ENCODE peak calls at places on chromosomes 1 and 21, in four cellular contexts. One of them, this sample, is unnamed.

GRCh38 chr1:209565759-209566678 is 17.5 kb upstream of the CAMK1G start:
- DNase-seq in GM12878: no peak
- DNase-seq in H1: peak
- DNase-seq in K562: peak
- DNase-seq in this sample: peak

GRCh38 chr1:22157359-22157966 is 14.6 kb upstream of the WNT4 start:
- DNase-seq in H1: no peak
- DNase-seq in GM12878: no peak
- DNase-seq in K562: no peak
- DNase-seq in this sample: no peak

GRCh38 chr21:15278279-15278678 is 213.5 kb upstream of the NRIP1 start:
- DNase-seq in GM12878: no peak
- DNase-seq in H1: no peak
- DNase-seq in K562: no peak
- DNase-seq in this sample: no peak

GRCh38 chr1:11013160-11013531 is 692 bp downstream of the TARDBP start:
- DNase-seq in H1: no peak
- DNase-seq in K562: no peak
- DNase-seq in GM12878: no peak
- DNase-seq in this sample: peak

GRCh38 chr1:108199231-108199657 is 899 bp downstream of the SLC25A24 start:
- DNase-seq in GM12878: no peak
- DNase-seq in K562: peak
- DNase-seq in H1: no peak
- DNase-seq in this sample: peak

GRCh38 chr1:86868477-86868876 is 45.4 kb downstream of the SELENOF start:
- DNase-seq in H1: no peak
- DNase-seq in GM12878: no peak
- DNase-seq in K562: no peak
- DNase-seq in this sample: no peak

GRCh38 chr1:20160034-20160433 is 20.9 kb downstream of the PLA2G2F start:
- DNase-seq in GM12878: no peak
- DNase-seq in K562: no peak
- DNase-seq in H1: no peak
- DNase-seq in this sample: no peak

GRCh38 chr1:205304046-205304694 is 17.4 kb downstream of the NUAK2 start:
- DNase-seq in K562: no peak
- DNase-seq in GM12878: no peak
- DNase-seq in H1: no peak
- DNase-seq in this sample: no peak

GRCh38 chr1:48203287-48203900 is 19.1 kb upstream of the SLC5A9 start:
- DNase-seq in K562: peak
- DNase-seq in GM12878: no peak
- DNase-seq in H1: no peak
- DNase-seq in this sample: peak

GRCh38 chr1:162404550-162405160 is 7.3 kb downstream of the SH2D1B start:
- DNase-seq in GM12878: no peak
- DNase-seq in K562: no peak
- DNase-seq in H1: no peak
- DNase-seq in this sample: no peak

GRCh38 chr1:212727386-212728181 is 27.9 kb upstream of the BATF3 start:
- DNase-seq in GM12878: no peak
- DNase-seq in H1: no peak
- DNase-seq in K562: no peak
- DNase-seq in this sample: no peak

GRCh38 chr1:89884718-89885596 is 64.1 kb downstream of the LRRC8D start:
- DNase-seq in H1: no peak
- DNase-seq in GM12878: no peak
- DNase-seq in K562: no peak
- DNase-seq in this sample: no peak

GRCh38 chr1:176051402-176051801 is 155.7 kb downstream of the COP1 start:
- DNase-seq in GM12878: no peak
- DNase-seq in K562: no peak
- DNase-seq in H1: no peak
- DNase-seq in this sample: no peak

GRCh38 chr1:11473635-11474034 is 5.3 kb upstream of the DISP3 start:
- DNase-seq in K562: peak
- DNase-seq in H1: no peak
- DNase-seq in GM12878: no peak
- DNase-seq in this sample: peak

GRCh38 chr21:34874689-34875513 is 174.2 kb downstream of the RUNX1 start:
- DNase-seq in H1: no peak
- DNase-seq in K562: no peak
- DNase-seq in GM12878: no peak
- DNase-seq in this sample: no peak

GRCh38 chr1:12597792-12598191 is 20.2 kb downstream of the DHRS3 start:
- DNase-seq in GM12878: no peak
- DNase-seq in K562: no peak
- DNase-seq in H1: no peak
- DNase-seq in this sample: no peak

GRCh38 chr1:64898107-64898861 is 68.1 kb downstream of the JAK1 start:
- DNase-seq in H1: no peak
- DNase-seq in GM12878: no peak
- DNase-seq in K562: peak
- DNase-seq in this sample: peak

GRCh38 chr1:36871146-36871971 is 163.0 kb downstream of the GRIK3 start:
- DNase-seq in K562: no peak
- DNase-seq in GM12878: no peak
- DNase-seq in H1: no peak
- DNase-seq in this sample: no peak

GRCh38 chr1:32878183-32878582 is 7.5 kb upstream of the FNDC5 start:
- DNase-seq in K562: no peak
- DNase-seq in H1: no peak
- DNase-seq in GM12878: no peak
- DNase-seq in this sample: no peak

GRCh38 chr21:37005548-37006242 is 807 bp upstream of the RIPPLY3 start:
- DNase-seq in K562: no peak
- DNase-seq in H1: no peak
- DNase-seq in GM12878: no peak
- DNase-seq in this sample: no peak

GRCh38 chr1:35298464-35298863 is 30.0 kb downstream of the ZMYM4 start:
- DNase-seq in H1: no peak
- DNase-seq in K562: no peak
- DNase-seq in GM12878: peak
- DNase-seq in this sample: peak

GRCh38 chr1:47507921-47508894 is 70.4 kb downstream of the FOXD2 start:
- DNase-seq in H1: no peak
- DNase-seq in GM12878: no peak
- DNase-seq in K562: peak
- DNase-seq in this sample: peak

GRCh38 chr21:36065497-36066036 is 4.3 kb upstream of the CBR1 start:
- DNase-seq in GM12878: no peak
- DNase-seq in K562: no peak
- DNase-seq in H1: no peak
- DNase-seq in this sample: peak

GRCh38 chr1:206935491-206936067 is 10.7 kb downstream of the PIGR start:
- DNase-seq in K562: peak
- DNase-seq in GM12878: no peak
- DNase-seq in H1: peak
- DNase-seq in this sample: peak

GRCh38 chr1:6634278-6635052 is 9.8 kb downstream of the THAP3 start:
- DNase-seq in K562: peak
- DNase-seq in H1: no peak
- DNase-seq in GM12878: no peak
- DNase-seq in this sample: peak

GRCh38 chr1:53888716-53889115 is 881 bp downstream of the YIPF1 start:
- DNase-seq in H1: no peak
- DNase-seq in K562: no peak
- DNase-seq in GM12878: no peak
- DNase-seq in this sample: no peak

GRCh38 chr1:20603473-20604464 is 14.9 kb downstream of the CDA start:
- DNase-seq in H1: no peak
- DNase-seq in GM12878: no peak
- DNase-seq in K562: peak
- DNase-seq in this sample: peak

GRCh38 chr1:51344602-51345299 is 14.4 kb upstream of the TTC39A start:
- DNase-seq in GM12878: no peak
- DNase-seq in K562: peak
- DNase-seq in H1: no peak
- DNase-seq in this sample: no peak

GRCh38 chr1:45870500-45870899 is 67.1 kb downstream of the MAST2 start:
- DNase-seq in K562: no peak
- DNase-seq in H1: no peak
- DNase-seq in GM12878: no peak
- DNase-seq in this sample: no peak
- TF ChIP-seq CBX5 in K562: no peak
- TF ChIP-seq CBX5 in H1: no peak
- TF ChIP-seq CBX5 in GM12878: no peak
- TF ChIP-seq CBX5 in this sample: no peak

DNA sequence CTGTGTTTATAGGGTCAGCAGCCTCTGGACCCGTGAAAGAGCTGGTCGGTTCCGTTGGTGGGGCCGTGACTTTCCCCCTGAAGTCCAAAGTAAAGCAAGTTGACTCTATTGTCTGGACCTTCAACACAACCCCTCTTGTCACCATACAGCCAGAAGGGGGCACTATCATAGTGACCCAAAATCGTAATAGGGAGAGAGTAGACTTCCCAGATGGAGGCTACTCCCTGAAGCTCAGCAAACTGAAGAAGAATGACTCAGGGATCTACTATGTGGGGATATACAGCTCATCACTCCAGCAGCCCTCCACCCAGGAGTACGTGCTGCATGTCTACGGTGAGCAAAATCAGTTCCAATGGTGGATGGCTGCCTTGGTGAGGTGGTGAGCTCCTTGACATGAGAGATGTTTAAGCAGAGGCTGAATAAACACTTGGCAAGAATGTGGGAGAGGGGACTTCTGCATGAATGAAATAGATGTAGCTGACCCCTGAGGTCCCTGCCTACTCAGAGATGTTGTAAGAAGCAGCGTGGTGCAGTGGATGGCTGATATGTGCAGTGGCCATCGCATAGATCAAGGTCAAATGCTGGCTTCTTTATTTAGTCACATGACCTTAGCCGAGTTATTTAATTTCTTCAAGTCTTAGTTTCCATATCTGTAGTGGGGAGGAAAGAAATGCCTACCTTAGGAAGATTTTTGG is 9.3 kb downstream of the SLAMF7 start:
- DNase-seq in K562: peak
- DNase-seq in H1: no peak
- DNase-seq in GM12878: no peak
- DNase-seq in this sample: no peak
- TF ChIP-seq YY1 in K562: no peak
- TF ChIP-seq YY1 in H1: no peak
- TF ChIP-seq YY1 in GM12878: no peak
- TF ChIP-seq YY1 in this sample: no peak

DNA sequence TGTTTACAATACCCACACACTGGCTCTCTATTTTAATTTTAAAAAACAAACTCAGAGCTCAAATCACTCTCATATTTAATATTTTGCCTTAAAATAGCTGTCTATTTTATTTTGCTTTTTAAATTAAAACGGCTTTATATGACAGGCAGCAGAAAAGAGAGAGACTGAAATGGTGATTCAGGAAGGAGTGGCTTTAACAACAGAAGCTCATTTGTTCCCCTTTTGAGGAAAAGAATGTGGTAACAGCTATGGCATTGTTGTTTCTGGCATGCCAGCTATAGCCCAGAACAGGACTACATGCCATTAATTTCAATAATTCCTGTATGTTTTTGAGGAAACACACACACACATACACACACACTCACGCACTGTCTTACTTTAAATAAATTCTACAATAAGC is 234.2 kb upstream of the PTBP2 start:
- DNase-seq in K562: no peak
- DNase-seq in H1: no peak
- DNase-seq in GM12878: no peak
- DNase-seq in this sample: no peak
- TF ChIP-seq CBX5 in K562: no peak
- TF ChIP-seq CBX5 in H1: no peak
- TF ChIP-seq CBX5 in GM12878: no peak
- TF ChIP-seq CBX5 in this sample: no peak

GRCh38 chr1:56526571-56527174 is 52.7 kb downstream of the PLPP3 start:
- DNase-seq in K562: no peak
- DNase-seq in H1: no peak
- DNase-seq in GM12878: peak
- DNase-seq in this sample: no peak
- TF ChIP-seq YY1 in K562: no peak
- TF ChIP-seq YY1 in H1: no peak
- TF ChIP-seq YY1 in GM12878: no peak
- TF ChIP-seq YY1 in this sample: no peak

GRCh38 chr1:154352581-154353459 is 27.5 kb downstream of the ATP8B2 start:
- DNase-seq in GM12878: no peak
- DNase-seq in H1: no peak
- DNase-seq in K562: peak
- DNase-seq in this sample: no peak
- TF ChIP-seq CBX5 in GM12878: no peak
- TF ChIP-seq CBX5 in H1: no peak
- TF ChIP-seq CBX5 in K562: no peak
- TF ChIP-seq CBX5 in this sample: no peak